ENCODE peak calls at places on chromosomes 5 and 9, in six cellular contexts. Y is mucosa of descending colon, H is Caco-2, G is AG04450, M is fibroblast of pulmonary artery, V is WTC11. Z is an unnamed sample.
A peak's percentile ranks its signal among the peaks of the same experiment; 100 is the strongest.

GRCh38 chr5:36552626-36553393 is 53.6 kb upstream of the SLC1A3 start:
- DNase-seq in H (peak; percentile 22), M (no peak), Y (no peak), V (no peak), G (no peak), Z (no peak)

GRCh38 chr9:118586978-118587377 is 782.3 kb downstream of the BRINP1 start:
- DNase-seq in Y (no peak), M (no peak), G (no peak), H (no peak), V (no peak), Z (no peak)

GRCh38 chr5:136094913-136095641 is 37.6 kb upstream of the SMAD5 start:
- DNase-seq in H (no peak), V (no peak), Y (peak; percentile 38), G (no peak), M (no peak), Z (no peak)

GRCh38 chr5:154761062-154761740 is 6.0 kb downstream of the LARP1 start:
- DNase-seq in H (no peak), Y (no peak), M (no peak), V (no peak), G (no peak), Z (no peak)

GRCh38 chr9:130174025-130174424 is 1.8 kb downstream of the NCS1 start:
- DNase-seq in G (no peak), H (no peak), M (no peak), Y (no peak), V (no peak), Z (no peak)

GRCh38 chr9:104494808-104495207 is 9.3 kb upstream of the OR13F1 start:
- DNase-seq in M (no peak), H (no peak), G (no peak), Y (no peak), V (no peak), Z (no peak)

GRCh38 chr5:125291447-125291846 is 545.0 kb upstream of the ZNF608 start:
- DNase-seq in H (no peak), V (no peak), Y (no peak), M (no peak), G (no peak), Z (no peak)

GRCh38 chr9:69542942-69543704 is 129.0 kb downstream of the APBA1 start:
- DNase-seq in M (no peak), H (no peak), V (peak; percentile 27), Y (no peak), G (no peak), Z (no peak)

GRCh38 chr5:160245506-160246100 is 16.3 kb downstream of the FABP6 start:
- DNase-seq in H (no peak), G (no peak), V (no peak), Y (no peak), M (no peak), Z (no peak)

GRCh38 chr9:93574900-93575705 is 1.3 kb upstream of the PHF2 start:
- DNase-seq in G (no peak), Y (no peak), M (no peak), V (no peak), H (no peak), Z (no peak)

GRCh38 chr9:119284118-119284517 is 85.1 kb downstream of the BRINP1 start:
- DNase-seq in H (no peak), V (peak; percentile 38), M (no peak), Y (no peak), G (no peak), Z (no peak)

GRCh38 chr9:110619831-110620230 is 40.3 kb upstream of the SVEP1 start:
- DNase-seq in Y (no peak), M (peak; percentile 42), V (no peak), H (no peak), G (peak; percentile 21), Z (no peak)

GRCh38 chr9:18676501-18676900 is 202.5 kb downstream of the ADAMTSL1 start:
- DNase-seq in V (no peak), Y (no peak), M (no peak), G (no peak), H (no peak), Z (no peak)

GRCh38 chr9:2132484-2133082 is 117.4 kb downstream of the SMARCA2 start:
- DNase-seq in V (no peak), G (no peak), H (no peak), M (peak; percentile 72), Y (no peak), Z (no peak)

GRCh38 chr5:135194126-135194488 is 160.1 kb upstream of the PITX1 start:
- DNase-seq in Y (no peak), H (no peak), M (no peak), G (no peak), V (no peak), Z (no peak)

GRCh38 chr5:95812100-95812472 is 10.4 kb downstream of the GLRX start:
- DNase-seq in V (no peak), Y (no peak), H (no peak), G (no peak), M (peak; percentile 47), Z (no peak)

GRCh38 chr5:133316346-133317343 is 264.8 kb downstream of the HSPA4 start:
- DNase-seq in G (no peak), H (peak; percentile 43), M (no peak), V (peak; percentile 74), Y (no peak), Z (no peak)

GRCh38 chr5:138663009-138663408 is 87.8 kb upstream of the HSPA9 start:
- DNase-seq in M (no peak), Y (no peak), H (no peak), V (no peak), G (no peak), Z (no peak)

GRCh38 chr5:40676643-40677333 is 2.9 kb upstream of the PTGER4 start:
- DNase-seq in Y (peak; percentile 40), G (peak; percentile 66), H (no peak), M (peak; percentile 63), V (no peak), Z (no peak)

GRCh38 chr5:127602481-127602880 is 46.4 kb upstream of the CTXN3 start:
- DNase-seq in H (no peak), G (no peak), Y (no peak), V (no peak), M (no peak), Z (no peak)

GRCh38 chr5:149833116-149833827 is 103.2 kb downstream of the PPARGC1B start:
- DNase-seq in G (no peak), M (no peak), Y (no peak), V (no peak), H (no peak), Z (no peak)

GRCh38 chr5:149832636-149833035 is 102.5 kb downstream of the PPARGC1B start:
- DNase-seq in G (no peak), Y (no peak), V (no peak), M (no peak), H (no peak), Z (no peak)

GRCh38 chr5:149836451-149837139 is 106.5 kb downstream of the PPARGC1B start:
- DNase-seq in G (no peak), H (no peak), Y (no peak), M (no peak), V (no peak), Z (no peak)

GRCh38 chr5:149831492-149831891 is 101.4 kb downstream of the PPARGC1B start:
- DNase-seq in H (no peak), G (no peak), M (peak; percentile 39), V (no peak), Y (no peak), Z (peak; percentile 86)

GRCh38 chr5:149834246-149834855 is 104.2 kb downstream of the PPARGC1B start:
- DNase-seq in H (peak; percentile 77), V (peak; percentile 71), Y (no peak), G (peak; percentile 86), M (peak; percentile 96), Z (peak; percentile 81)
- TF ChIP-seq CTCF in H (peak; percentile 84), V (peak; percentile 35), Y (peak; percentile 16), G (peak; percentile 87), M (peak; percentile 90), Z (peak; percentile 30)

GRCh38 chr9:133664651-133665050 is 28.5 kb downstream of the DBH start:
- DNase-seq in G (no peak), Y (no peak), H (no peak), V (no peak), M (no peak), Z (no peak)
- TF ChIP-seq CTCF in G (no peak), Y (no peak), H (peak; percentile 28), V (no peak), M (no peak), Z (no peak)

GRCh38 chr9:71628247-71628646 is 140.1 kb downstream of the CEMIP2 start:
- DNase-seq in H (no peak), G (no peak), V (no peak), M (peak; percentile 32), Y (no peak), Z (no peak)
- TF ChIP-seq CTCF in H (no peak), G (peak; percentile 29), V (no peak), M (peak; percentile 45), Y (no peak), Z (no peak)

GRCh38 chr9:134764870-134765269 is 115.7 kb upstream of the FCN2 start:
- DNase-seq in G (no peak), H (no peak), M (no peak), Y (no peak), V (no peak), Z (no peak)
- TF ChIP-seq CTCF in G (no peak), H (no peak), M (no peak), Y (no peak), V (no peak), Z (no peak)